ENCODE peak calls at places on chromosome 5, in ten cellular contexts. E, C, R, B, P, O, Y, W, Z and S are unnamed samples.

GRCh38 chr5:177094224-177095087 is 7.7 kb downstream of the FGFR4 start:
- DNase-seq in E (no peak), C (no peak), Z (peak), R (no peak), B (peak), P (peak), Y (peak), W (no peak), O (no peak), S (no peak)

GRCh38 chr5:73485715-73486114 is 12.5 kb upstream of the BTF3 start:
- DNase-seq in C (no peak), P (no peak), E (no peak), Y (no peak), Z (peak), R (no peak), O (no peak), W (no peak), B (no peak), S (no peak)

GRCh38 chr5:10726179-10726912 is 34.7 kb downstream of the DAP start:
- DNase-seq in B (no peak), P (no peak), E (no peak), Y (no peak), Z (no peak), R (no peak), C (no peak), O (no peak), W (no peak), S (no peak)

GRCh38 chr5:99105216-99105615 is 176.4 kb upstream of the CHD1 start:
- DNase-seq in Y (no peak), C (no peak), E (no peak), Z (no peak), W (no peak), B (no peak), O (no peak), P (no peak), R (no peak), S (no peak)

GRCh38 chr5:68845121-68845520 is 248.7 kb upstream of the SLC30A5 start:
- DNase-seq in R (no peak), E (no peak), Y (no peak), O (no peak), Z (no peak), B (no peak), W (no peak), C (no peak), P (no peak), S (no peak)

GRCh38 chr5:149060325-149060724 is 2.5 kb downstream of the SH3TC2 start:
- DNase-seq in B (peak), W (no peak), Z (peak), P (peak), E (no peak), C (no peak), Y (peak), R (no peak), O (no peak), S (no peak)

GRCh38 chr5:7802855-7803254 is 48.1 kb downstream of the CFAP90 start:
- DNase-seq in O (no peak), B (no peak), C (no peak), E (no peak), P (no peak), Z (no peak), W (no peak), R (no peak), Y (no peak), S (no peak)

GRCh38 chr5:32504923-32505596 is 60.5 kb upstream of the ZFR start:
- DNase-seq in Y (peak), P (peak), R (peak), B (peak), O (peak), C (no peak), Z (peak), E (no peak), W (no peak), S (no peak)

GRCh38 chr5:131765261-131765660 is 31.6 kb downstream of the FNIP1 start:
- DNase-seq in R (no peak), B (no peak), P (no peak), E (no peak), O (no peak), W (no peak), Y (no peak), Z (no peak), C (no peak), S (no peak)

GRCh38 chr5:145937432-145938250 is 1.3 kb downstream of the SH3RF2 start:
- DNase-seq in P (no peak), O (no peak), Z (no peak), R (no peak), E (no peak), W (no peak), B (peak), C (no peak), Y (no peak), S (no peak)

GRCh38 chr5:172175263-172175719 is 12.7 kb downstream of the STK10 start:
- DNase-seq in P (peak), Y (peak), O (no peak), B (peak), C (peak), R (no peak), Z (no peak), E (peak), W (peak), S (no peak)

GRCh38 chr5:74371621-74372020 is 268.9 kb downstream of the ENC1 start:
- DNase-seq in W (no peak), C (no peak), P (no peak), E (no peak), R (no peak), O (no peak), B (no peak), Z (no peak), Y (no peak), S (no peak)

GRCh38 chr5:135052511-135053145 is 18.6 kb upstream of the PITX1 start:
- DNase-seq in P (no peak), Z (no peak), W (no peak), O (no peak), C (no peak), B (no peak), E (no peak), Y (no peak), R (no peak), S (no peak)

GRCh38 chr5:122384612-122385180 is 72.7 kb downstream of the SNCAIP start:
- DNase-seq in W (no peak), E (no peak), Z (no peak), R (no peak), C (no peak), Y (no peak), B (no peak), O (no peak), P (no peak), S (no peak)